ENCODE peak calls at places on chromosomes 6 and 20, in seven cellular contexts. X is activated naive CD4-positive, alpha-beta T cell treated with Interleukin-2 at 50 U/mL for 16 hours; B is cardiac muscle cell; F is CD8-positive, alpha-beta T cell; J is hypothalamus; Q is GM23338; D is amygdala. O is an unnamed sample.
A peak's percentile ranks its signal among the peaks of the same experiment; 100 is the strongest.

GRCh38 chr6:148893481-148893880 is 146.7 kb downstream of the UST start:
- DNase-seq in J (no peak), X (no peak), Q (no peak), F (no peak), B (no peak), D (no peak), O (no peak)

GRCh38 chr6:90241229-90241873 is 55.3 kb downstream of the BACH2 start:
- DNase-seq in F (no peak), X (no peak), J (no peak), Q (peak; percentile 50), D (no peak), B (no peak), O (peak; percentile 22)

GRCh38 chr6:10487668-10488327 is 33.4 kb upstream of the GCNT2 start:
- DNase-seq in D (no peak), X (no peak), B (no peak), Q (peak; percentile 64), F (no peak), J (no peak), O (no peak)

GRCh38 chr20:16241911-16242310 is 331.3 kb downstream of the KIF16B start:
- DNase-seq in B (no peak), D (no peak), J (no peak), Q (no peak), F (no peak), X (no peak), O (no peak)

GRCh38 chr6:17494919-17495318 is 101.5 kb downstream of the CAP2 start:
- DNase-seq in X (no peak), F (no peak), D (no peak), J (no peak), Q (no peak), B (no peak), O (no peak)

GRCh38 chr20:34368547-34368946 is 5.5 kb downstream of the ITCH start:
- DNase-seq in Q (peak; percentile 24), J (no peak), X (no peak), F (no peak), B (no peak), D (no peak), O (no peak)

GRCh38 chr6:34791164-34791841 is 580 bp upstream of the BLTP3A start:
- DNase-seq in J (peak; percentile 32), X (peak; percentile 39), Q (peak; percentile 75), F (peak; percentile 27), D (peak; percentile 35), B (peak; percentile 23), O (no peak)

GRCh38 chr20:62818592-62819493 is 2.0 kb downstream of the COL9A3 start:
- DNase-seq in D (peak; percentile 63), F (no peak), B (peak; percentile 86), X (no peak), J (no peak), Q (no peak), O (no peak)

GRCh38 chr6:43488667-43489276 is 11.4 kb downstream of the TJAP1 start:
- DNase-seq in J (no peak), D (no peak), X (no peak), B (no peak), Q (no peak), F (no peak), O (no peak)

O was measured in HEK293T.